ENCODE peak calls at places on chromosomes 4 and X, in four cellular contexts. V, I, O and E are unnamed samples.

GRCh38 chrX:10492250-10492649 is 128.1 kb downstream of the MID1 start:
- DNase-seq in V (no peak), I (no peak), O (no peak), E (no peak)

GRCh38 chr4:8095956-8096689 is 62.5 kb downstream of the ABLIM2 start:
- DNase-seq in V (no peak), I (no peak), O (no peak), E (no peak)

GRCh38 chrX:39900788-39901170 is 197.0 kb downstream of the BCOR start:
- DNase-seq in V (no peak), I (no peak), O (peak), E (no peak)

GRCh38 chr4:185862340-185862739 is 50.3 kb upstream of the SORBS2 start:
- DNase-seq in V (no peak), I (no peak), O (no peak), E (no peak)

GRCh38 chr4:7254736-7255487 is 62.6 kb downstream of the SORCS2 start:
- DNase-seq in V (peak), I (no peak), O (no peak), E (no peak)

GRCh38 chrX:53930513-53931380 is 113.5 kb downstream of the PHF8 start:
- DNase-seq in V (peak), I (peak), O (no peak), E (no peak)

GRCh38 chr4:88018471-88018870 is 11.0 kb downstream of the PKD2 start:
- DNase-seq in V (peak), I (peak), O (no peak), E (no peak)

GRCh38 chr4:88628746-88629145 is 36.5 kb downstream of the HERC3 start:
- DNase-seq in V (no peak), I (no peak), O (no peak), E (no peak)

GRCh38 chrX:34879361-34879760 is 63.2 kb upstream of the FAM47B start:
- DNase-seq in V (no peak), I (peak), O (no peak), E (no peak)

GRCh38 chr4:122771724-122772123 is 39.2 kb downstream of the BBS12 start:
- DNase-seq in V (no peak), I (no peak), O (no peak), E (no peak)

GRCh38 chr4:41678086-41678485 is 70.4 kb downstream of the PHOX2B start:
- DNase-seq in V (no peak), I (peak), O (no peak), E (no peak)

GRCh38 chr4:26197018-26197779 is 123.6 kb upstream of the RBPJ start:
- DNase-seq in V (peak), I (peak), O (no peak), E (peak)

GRCh38 chrX:85052636-85053343 is 49.1 kb downstream of the APOOL start:
- DNase-seq in V (peak), I (peak), O (no peak), E (peak)

GRCh38 chr4:82753725-82754410 is 44.7 kb downstream of the SCD5 start:
- DNase-seq in V (peak), I (peak), O (no peak), E (no peak)

GRCh38 chr4:88007304-88008132 is at the start of gene PKD2:
- DNase-seq in V (peak), I (peak), O (peak), E (peak)